ENCODE peak calls at places on chromosomes 6 and 20, in seven cellular contexts. S, P, E, K, R, I and T are unnamed samples.

GRCh38 chr20:3080939-3081388 is 3.6 kb downstream of the AVP start:
- DNase-seq in S (peak), P (no peak), E (no peak), K (no peak), R (peak), I (no peak), T (peak)

GRCh38 chr6:73032586-73032985 is 192.7 kb downstream of the KHDC1L start:
- DNase-seq in S (peak), P (no peak), E (no peak), K (no peak), R (no peak), I (no peak), T (no peak)

GRCh38 chr20:52201395-52201794 is 9.8 kb upstream of the ZFP64 start:
- DNase-seq in S (no peak), P (no peak), E (no peak), K (no peak), R (no peak), I (no peak), T (no peak)

GRCh38 chr6:14117158-14118090 is at the start of gene CD83:
- DNase-seq in S (peak), P (peak), E (peak), K (no peak), R (peak), I (peak), T (peak)

GRCh38 chr20:16107172-16107870 is 465.9 kb downstream of the KIF16B start:
- DNase-seq in S (no peak), P (no peak), E (no peak), K (no peak), R (no peak), I (no peak), T (no peak)

GRCh38 chr6:166442131-166442530 is 59.4 kb upstream of the MPC1 start:
- DNase-seq in S (no peak), P (peak), E (no peak), K (no peak), R (no peak), I (no peak), T (no peak)

GRCh38 chr6:158083687-158084325 is 84.3 kb downstream of the SERAC1 start:
- DNase-seq in S (no peak), P (no peak), E (no peak), K (no peak), R (no peak), I (no peak), T (no peak)

GRCh38 chr6:42551202-42551601 is 12.6 kb upstream of the UBR2 start:
- DNase-seq in S (peak), P (no peak), E (no peak), K (no peak), R (no peak), I (no peak), T (no peak)

GRCh38 chr6:162017551-162017950 is 710.0 kb downstream of the PRKN start:
- DNase-seq in S (no peak), P (no peak), E (no peak), K (no peak), R (no peak), I (no peak), T (no peak)

GRCh38 chr6:51711876-51712275 is 375.5 kb downstream of the PKHD1 start:
- DNase-seq in S (no peak), P (no peak), E (no peak), K (no peak), R (no peak), I (no peak), T (no peak)

GRCh38 chr6:101572627-101573026 is 179.1 kb downstream of the GRIK2 start:
- DNase-seq in S (no peak), P (no peak), E (no peak), K (no peak), R (no peak), I (no peak), T (no peak)

GRCh38 chr6:21134401-21134800 is 459.1 kb upstream of the SOX4 start:
- DNase-seq in S (no peak), P (no peak), E (no peak), K (no peak), R (no peak), I (no peak), T (no peak)

GRCh38 chr6:83132121-83132520 is 60.9 kb downstream of the PGM3 start:
- DNase-seq in S (no peak), P (no peak), E (no peak), K (no peak), R (no peak), I (no peak), T (no peak)

GRCh38 chr6:37020426-37021211 is 15.2 kb downstream of the FGD2 start:
- DNase-seq in S (no peak), P (no peak), E (no peak), K (no peak), R (no peak), I (no peak), T (peak)

GRCh38 chr6:55704421-55704820 is 125.4 kb upstream of the HMGCLL1 start:
- DNase-seq in S (peak), P (no peak), E (no peak), K (no peak), R (peak), I (no peak), T (no peak)

GRCh38 chr20:54267510-54268003 is 59.7 kb downstream of the PFDN4 start:
- DNase-seq in S (peak), P (no peak), E (no peak), K (no peak), R (peak), I (no peak), T (no peak)

GRCh38 chr6:150078788-150079187 is 9.9 kb upstream of the ULBP3 start:
- DNase-seq in S (no peak), P (no peak), E (no peak), K (peak), R (peak), I (peak), T (no peak)
- H3K4me3 ChIP-seq in S (no peak), P (no peak), E (no peak), K (no peak), R (no peak), I (no peak), T (no peak)

GRCh38 chr6:65072500-65072899 is 634.5 kb downstream of the EYS start:
- DNase-seq in S (no peak), P (no peak), E (no peak), K (no peak), R (no peak), I (no peak), T (no peak)

GRCh38 chr6:65071480-65071879 is 635.5 kb downstream of the EYS start:
- DNase-seq in S (no peak), P (no peak), E (no peak), K (no peak), R (no peak), I (no peak), T (no peak)

GRCh38 chr6:65075705-65076104 is 631.3 kb downstream of the EYS start:
- DNase-seq in S (no peak), P (no peak), E (no peak), K (no peak), R (no peak), I (no peak), T (no peak)
- H3K4me3 ChIP-seq in S (no peak), P (no peak), E (no peak), K (no peak), R (no peak), I (no peak), T (no peak)

GRCh38 chr20:62622877-62623487 is 19.3 kb upstream of the SLCO4A1 start:
- DNase-seq in S (no peak), P (no peak), E (no peak), K (no peak), R (no peak), I (no peak), T (peak)
- H3K4me3 ChIP-seq in S (no peak), P (no peak), E (no peak), K (peak), R (no peak), I (no peak), T (no peak)

GRCh38 chr6:10742251-10742650 is 5.4 kb upstream of the TMEM14B start:
- DNase-seq in S (no peak), P (no peak), E (no peak), K (no peak), R (no peak), I (no peak), T (no peak)
- H3K4me3 ChIP-seq in S (no peak), P (no peak), E (no peak), K (no peak), R (no peak), I (no peak), T (no peak)

GRCh38 chr6:13011612-13012146 is 295.1 kb downstream of the PHACTR1 start:
- DNase-seq in S (no peak), P (no peak), E (no peak), K (no peak), R (no peak), I (no peak), T (no peak)

GRCh38 chr6:13014551-13015378 is 298.2 kb downstream of the PHACTR1 start:
- DNase-seq in S (no peak), P (no peak), E (no peak), K (no peak), R (no peak), I (no peak), T (peak)

GRCh38 chr6:13012271-13012670 is 295.7 kb downstream of the PHACTR1 start:
- DNase-seq in S (no peak), P (no peak), E (no peak), K (no peak), R (no peak), I (no peak), T (no peak)

GRCh38 chr6:13013681-13014550 is 297.3 kb downstream of the PHACTR1 start:
- DNase-seq in S (no peak), P (no peak), E (no peak), K (no peak), R (peak), I (no peak), T (peak)

GRCh38 chr6:13012977-13013680 is 296.6 kb downstream of the PHACTR1 start:
- DNase-seq in S (no peak), P (peak), E (peak), K (no peak), R (peak), I (no peak), T (peak)
- H3K4me3 ChIP-seq in S (no peak), P (peak), E (peak), K (peak), R (peak), I (peak), T (peak)

GRCh38 chr20:34954905-34955231 is 738 bp downstream of the GSS start:
- DNase-seq in S (peak), P (no peak), E (no peak), K (no peak), R (peak), I (peak), T (no peak)
- H3K4me3 ChIP-seq in S (peak), P (peak), E (peak), K (peak), R (peak), I (peak), T (peak)

GRCh38 chr20:10622657-10623418 is 51.0 kb downstream of the JAG1 start:
- DNase-seq in S (peak), P (peak), E (no peak), K (no peak), R (peak), I (peak), T (peak)
- H3K4me3 ChIP-seq in S (peak), P (no peak), E (no peak), K (peak), R (peak), I (no peak), T (no peak)

GRCh38 chr20:1225729-1226313 is at the start of gene RAD21L1:
- DNase-seq in S (peak), P (peak), E (peak), K (peak), R (peak), I (peak), T (peak)

GRCh38 chr20:1227121-1227582 is 1.3 kb downstream of the RAD21L1 start:
- DNase-seq in S (no peak), P (no peak), E (no peak), K (no peak), R (no peak), I (no peak), T (no peak)

GRCh38 chr20:1229541-1229940 is 3.7 kb downstream of the RAD21L1 start:
- DNase-seq in S (no peak), P (no peak), E (no peak), K (no peak), R (no peak), I (no peak), T (no peak)

GRCh38 chr20:1224205-1224604 is 1.6 kb upstream of the RAD21L1 start:
- DNase-seq in S (no peak), P (no peak), E (no peak), K (no peak), R (no peak), I (no peak), T (no peak)

GRCh38 chr20:1225263-1225728 is 548 bp upstream of the RAD21L1 start:
- DNase-seq in S (no peak), P (no peak), E (no peak), K (peak), R (no peak), I (no peak), T (peak)
- H3K4me3 ChIP-seq in S (peak), P (no peak), E (peak), K (peak), R (peak), I (peak), T (peak)